ENCODE peak calls at places on chromosomes 16 and 17, in ten cellular contexts. K is cardiac fibroblast; S is ascending aorta; T is thoracic aorta; M is tibial nerve; R is CD8-positive, alpha-beta T cell; D is cardiac muscle cell; O is lung; X is mucosa of descending colon; V is OCI-LY7. B is an unnamed sample.
A peak's percentile ranks its signal among the peaks of the same experiment; 100 is the strongest.

GRCh38 chr17:20203761-20204263 is 194.7 kb downstream of the SPECC1 start:
- DNase-seq in X (no peak), K (peak; percentile 55), D (no peak), S (no peak), O (no peak), T (no peak), R (no peak), M (no peak), V (no peak), B (no peak)

GRCh38 chr17:67746704-67747571 is 29.2 kb downstream of the NOL11 start:
- DNase-seq in M (no peak), K (no peak), O (no peak), D (no peak), S (no peak), R (no peak), X (no peak), V (no peak), T (no peak), B (no peak)

GRCh38 chr17:47252766-47253512 is 688 bp upstream of the ITGB3 start:
- DNase-seq in S (no peak), K (no peak), M (no peak), X (no peak), D (no peak), V (peak; percentile 27), R (no peak), T (no peak), O (no peak), B (no peak)

GRCh38 chr16:20866161-20866772 is 33.9 kb downstream of the DCUN1D3 start:
- DNase-seq in M (no peak), V (no peak), R (no peak), X (peak; percentile 55), D (peak; percentile 32), S (peak; percentile 17), K (peak; percentile 90), T (peak; percentile 66), O (no peak), B (no peak)

GRCh38 chr17:67489273-67489672 is 112.2 kb downstream of the PITPNC1 start:
- DNase-seq in S (no peak), O (no peak), M (no peak), T (no peak), R (no peak), D (no peak), X (no peak), K (no peak), V (no peak), B (no peak)

GRCh38 chr16:89023621-89024511 is 46.9 kb upstream of the CBFA2T3 start:
- DNase-seq in R (no peak), D (no peak), X (peak; percentile 24), K (no peak), M (no peak), O (no peak), T (no peak), S (no peak), V (no peak), B (no peak)

GRCh38 chr17:59859444-59860025 is 33.2 kb downstream of the TUBD1 start:
- DNase-seq in M (no peak), X (no peak), T (no peak), O (no peak), R (no peak), D (no peak), V (peak; percentile 47), S (no peak), K (peak; percentile 84), B (no peak)

GRCh38 chr17:164536-165235 is 16.8 kb downstream of the DOC2B start:
- DNase-seq in O (no peak), D (peak; percentile 81), M (peak; percentile 61), X (peak; percentile 36), S (no peak), R (no peak), V (peak; percentile 63), T (no peak), K (peak; percentile 36), B (no peak)

GRCh38 chr17:45628019-45628418 is 137.5 kb upstream of the PLEKHM1 start:
- DNase-seq in X (no peak), R (no peak), M (no peak), O (no peak), S (no peak), K (no peak), V (no peak), T (no peak), D (no peak), B (no peak)

GRCh38 chr16:66901626-66902025 is 17.1 kb downstream of the CDH16 start:
- DNase-seq in M (no peak), D (no peak), R (no peak), V (no peak), S (no peak), T (no peak), K (no peak), O (no peak), X (no peak), B (no peak)

GRCh38 chr16:66900721-66901441 is 17.8 kb downstream of the CDH16 start:
- DNase-seq in X (no peak), R (no peak), D (no peak), M (no peak), O (no peak), K (no peak), S (no peak), V (no peak), T (no peak), B (no peak)

GRCh38 chr16:66899310-66899944 is 19.1 kb downstream of the PDP2 start:
- DNase-seq in K (peak; percentile 50), V (no peak), T (no peak), S (no peak), O (no peak), M (no peak), R (no peak), D (no peak), X (no peak), B (no peak)

GRCh38 chr16:66898933-66899309 is 18.6 kb downstream of the PDP2 start:
- DNase-seq in D (no peak), M (no peak), X (no peak), O (no peak), S (no peak), T (no peak), R (no peak), V (no peak), K (no peak), B (no peak)

DNA sequence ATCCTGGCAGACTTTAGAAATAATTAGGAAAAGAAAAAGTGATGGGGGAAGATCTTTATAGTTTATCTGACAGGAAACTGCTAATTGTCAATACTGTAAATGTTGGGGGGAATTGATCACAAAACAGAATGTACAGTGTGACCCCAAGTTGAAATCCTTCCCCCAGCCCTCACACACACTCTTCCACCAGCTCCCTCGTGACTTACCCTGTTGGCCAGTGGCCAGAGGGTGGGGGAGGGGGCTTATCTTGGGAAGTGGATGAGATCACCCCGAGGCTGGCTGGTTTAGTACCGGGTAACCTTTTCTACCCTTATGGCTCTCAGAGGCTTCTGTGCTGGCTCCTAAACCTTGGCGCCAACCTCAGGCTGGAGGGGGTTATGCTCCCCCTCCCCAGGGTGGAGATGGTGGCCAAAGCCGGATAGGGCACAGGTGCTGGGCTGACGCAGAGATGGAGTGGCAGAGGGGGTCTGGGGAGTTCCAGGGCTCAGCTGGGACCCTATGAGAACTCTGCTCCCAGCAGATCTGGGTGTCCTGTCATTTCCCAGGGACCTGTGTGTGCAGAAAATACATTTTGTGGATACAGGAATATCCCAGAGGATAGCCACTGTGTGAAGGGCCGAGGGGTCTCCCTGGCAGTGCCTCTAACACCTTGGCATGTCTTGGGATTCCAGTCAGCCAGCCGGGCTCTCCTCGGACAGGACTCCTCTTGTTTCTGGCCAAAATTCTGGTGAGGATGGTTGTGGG is 18.6 kb downstream of the CDH16 start:
- DNase-seq in S (no peak), T (peak; percentile 76), K (peak; percentile 73), V (no peak), M (peak; percentile 82), R (no peak), X (peak; percentile 84), D (peak; percentile 89), O (peak; percentile 81), B (no peak)
- H3K4me3 ChIP-seq in S (no peak overlapping the region), T (peak overlapping the region; percentile 22), K (no peak overlapping the region), V (no peak overlapping the region), M (no peak overlapping the region), R (no peak overlapping the region), X (no peak overlapping the region), D (no peak overlapping the region), O (no peak overlapping the region), B (no peak overlapping the region)

DNA sequence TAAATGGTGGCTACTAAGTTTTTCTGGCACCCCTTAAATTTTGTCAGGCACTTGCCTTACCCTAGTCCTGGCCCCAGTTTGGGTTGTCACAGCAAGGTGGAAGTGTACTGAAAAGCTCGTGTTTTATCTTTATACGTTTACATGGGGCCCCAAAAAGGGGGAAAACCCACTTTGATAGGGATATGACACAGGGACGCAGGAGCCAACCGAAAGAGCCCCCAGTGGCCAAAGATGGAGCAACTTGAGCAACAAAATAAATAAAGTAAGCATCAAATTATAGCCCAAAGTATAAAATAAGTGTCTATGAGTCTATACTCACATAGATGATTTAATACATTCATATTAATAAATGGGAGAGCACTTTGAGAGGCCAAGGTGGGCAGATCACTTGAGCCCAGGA is 5.0 kb upstream of the CETP start:
- DNase-seq in V (no peak), S (no peak), K (no peak), O (no peak), R (no peak), M (no peak), D (no peak), T (no peak), X (no peak), B (no peak)
- TF ChIP-seq CTCF in V (peak; percentile 70), S (no peak), K (peak; percentile 24), O (no peak), R (no peak), M (no peak), D (no peak), T (no peak), X (no peak), B (no peak)

GRCh38 chr16:50642349-50642748 is 38.8 kb downstream of the SNX20 start:
- DNase-seq in R (no peak), S (no peak), O (no peak), K (no peak), T (no peak), M (no peak), X (no peak), D (no peak), V (no peak), B (no peak)
- H3K4me3 ChIP-seq in R (no peak overlapping the region), S (no peak overlapping the region), O (no peak overlapping the region), K (no peak overlapping the region), T (no peak overlapping the region), M (no peak overlapping the region), X (no peak overlapping the region), D (no peak overlapping the region), V (no peak overlapping the region), B (no peak overlapping the region)

DNA sequence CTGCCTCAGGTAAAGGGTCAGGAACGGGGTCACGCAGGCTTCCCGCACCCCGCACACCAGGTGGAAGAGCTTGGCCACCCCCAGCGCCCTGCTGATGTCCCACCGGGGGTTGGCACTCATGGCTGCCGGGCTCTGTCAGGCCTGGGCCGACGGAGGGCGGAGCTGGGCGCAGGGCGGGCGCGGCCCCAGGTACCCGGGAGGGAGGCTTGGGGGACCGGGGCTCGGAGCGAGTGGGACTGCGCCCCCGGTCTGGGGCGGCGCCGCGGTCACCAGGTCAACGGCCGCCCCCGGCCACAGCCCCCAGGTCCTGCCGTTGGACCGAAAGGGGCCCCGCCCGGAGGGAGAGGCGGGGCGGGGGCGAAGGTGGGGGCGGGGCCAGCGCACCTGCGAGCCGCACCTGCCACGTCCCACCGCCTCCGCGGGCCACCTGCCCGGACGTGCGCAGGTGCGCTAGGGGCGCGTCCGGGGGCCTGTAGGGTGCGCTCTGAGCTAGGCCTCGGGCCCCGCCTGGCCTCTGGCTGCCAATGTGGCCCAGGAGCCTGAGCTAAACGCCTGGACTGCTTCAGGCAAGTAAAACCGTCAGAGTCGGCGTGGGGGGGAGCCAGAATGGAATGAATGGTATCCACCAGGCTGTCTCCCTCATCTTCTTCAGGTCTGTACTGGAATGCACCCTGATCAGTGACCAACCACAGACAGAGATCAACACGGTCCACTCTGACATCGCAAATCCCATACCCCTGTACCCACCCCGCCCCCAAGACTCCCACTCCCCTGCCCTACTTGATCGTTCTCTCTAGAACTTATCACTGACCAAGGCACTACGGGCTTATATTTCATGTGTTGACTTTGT is at the start of gene MFSD6L:
- DNase-seq in K (no peak), X (peak; percentile 87), R (no peak), M (no peak), S (no peak), T (no peak), O (no peak), V (no peak), D (peak; percentile 70), B (peak; percentile 25)
- TF ChIP-seq CTCF in K (no peak), X (no peak), R (no peak), M (no peak), S (no peak), T (no peak), O (no peak), V (no peak), D (no peak), B (peak; percentile 43)